ENCODE peak calls at places on chromosomes 3 and 15, in six cellular contexts. B, T, D, Y, K and M are unnamed samples.

GRCh38 chr15:70505411-70505919 is 257.9 kb downstream of the UACA start:
- DNase-seq in B (no peak), T (peak), D (no peak), Y (no peak), K (no peak), M (no peak)

GRCh38 chr3:66489577-66489976 is 11.2 kb downstream of the LRIG1 start:
- DNase-seq in B (no peak), T (no peak), D (no peak), Y (no peak), K (no peak), M (no peak)

GRCh38 chr3:88195951-88196434 is 46.2 kb downstream of the C3orf38 start:
- DNase-seq in B (no peak), T (no peak), D (no peak), Y (no peak), K (no peak), M (no peak)

GRCh38 chr3:197372076-197372661 is 73.8 kb upstream of the DLG1 start:
- DNase-seq in B (no peak), T (peak), D (no peak), Y (no peak), K (no peak), M (no peak)

GRCh38 chr3:117035785-117036184 is 326.2 kb downstream of the TUSC7 start:
- DNase-seq in B (no peak), T (no peak), D (peak), Y (no peak), K (peak), M (no peak)

GRCh38 chr15:50358805-50359204 is 3.8 kb upstream of the GABPB1 start:
- DNase-seq in B (peak), T (peak), D (no peak), Y (no peak), K (no peak), M (no peak)

GRCh38 chr15:79973445-79974180 is 2.6 kb upstream of the BCL2A1 start:
- DNase-seq in B (no peak), T (no peak), D (no peak), Y (no peak), K (no peak), M (no peak)

GRCh38 chr3:56890448-56891083 is 88.8 kb upstream of the ARHGEF3 start:
- DNase-seq in B (no peak), T (no peak), D (no peak), Y (no peak), K (no peak), M (no peak)

GRCh38 chr3:113266738-113267137 is 55.4 kb downstream of the BOC start:
- DNase-seq in B (no peak), T (no peak), D (no peak), Y (no peak), K (no peak), M (peak)